ENCODE peak calls at places on chromosome 12, in nine cellular contexts. Y, D, O, V, B, Z, A, S and J are unnamed samples.

GRCh38 chr12:31369712-31370521 is 44.0 kb upstream of the SINHCAF start:
- DNase-seq in Y (no peak), D (no peak), O (no peak), V (no peak), B (peak), Z (no peak), A (peak), S (no peak), J (no peak)

GRCh38 chr12:3962661-3963483 is 89.7 kb upstream of the PARP11 start:
- DNase-seq in Y (peak), D (no peak), O (peak), V (peak), B (no peak), Z (no peak), A (peak), S (no peak), J (no peak)

GRCh38 chr12:8014836-8015235 is 17.7 kb upstream of the FOXJ2 start:
- DNase-seq in Y (no peak), D (no peak), O (no peak), V (no peak), B (no peak), Z (no peak), A (peak), S (no peak), J (no peak)

GRCh38 chr12:65740873-65741600 is 83.2 kb upstream of the HMGA2 start:
- DNase-seq in Y (peak), D (peak), O (peak), V (peak), B (peak), Z (peak), A (peak), S (peak), J (no peak)

GRCh38 chr12:115872212-115872611 is 405.3 kb downstream of the MED13L start:
- DNase-seq in Y (no peak), D (no peak), O (no peak), V (no peak), B (no peak), Z (no peak), A (no peak), S (no peak), J (no peak)

GRCh38 chr12:65911321-65911720 is 87.0 kb downstream of the HMGA2 start:
- DNase-seq in Y (no peak), D (peak), O (no peak), V (no peak), B (peak), Z (no peak), A (peak), S (no peak), J (no peak)

GRCh38 chr12:41932470-41932991 is 212.1 kb downstream of the GXYLT1 start:
- DNase-seq in Y (peak), D (no peak), O (peak), V (no peak), B (no peak), Z (peak), A (peak), S (peak), J (no peak)

GRCh38 chr12:52415870-52416750 is 10.0 kb upstream of the KRT82 start:
- DNase-seq in Y (no peak), D (peak), O (no peak), V (no peak), B (peak), Z (no peak), A (peak), S (no peak), J (peak)

GRCh38 chr12:46990211-46990610 is 89.2 kb upstream of the PCED1B start:
- DNase-seq in Y (no peak), D (no peak), O (no peak), V (no peak), B (no peak), Z (no peak), A (no peak), S (no peak), J (no peak)